ENCODE peak calls at places on chromosomes 11 and 22, in six cellular contexts. One of them, this sample, is unnamed.

GRCh38 chr22:37710675-37711074 is 13.8 kb downstream of the TRIOBP start:
- DNase-seq in mucosa of descending colon: no peak
- DNase-seq in CD8-positive, alpha-beta T cell: no peak
- DNase-seq in stimulated activated CD4-positive, alpha-beta T cell treated with anti-CD3 and anti-CD28 coated beads, Interleukin-12 subunit alpha, Interleukin-12 subunit beta, amount 100 ng/mL, for 24 hours: no peak
- DNase-seq in ascending aorta: no peak
- DNase-seq in transverse colon: no peak
- DNase-seq in this sample: no peak

GRCh38 chr22:27022256-27022655 is 364.9 kb downstream of the MIAT start:
- DNase-seq in stimulated activated CD4-positive, alpha-beta T cell treated with anti-CD3 and anti-CD28 coated beads, Interleukin-12 subunit alpha, Interleukin-12 subunit beta, amount 100 ng/mL, for 24 hours: no peak
- DNase-seq in ascending aorta: no peak
- DNase-seq in transverse colon: no peak
- DNase-seq in mucosa of descending colon: no peak
- DNase-seq in CD8-positive, alpha-beta T cell: no peak
- DNase-seq in this sample: no peak

GRCh38 chr11:6057452-6057851 is 26.9 kb upstream of the OR56A1 start:
- DNase-seq in ascending aorta: no peak
- DNase-seq in transverse colon: no peak
- DNase-seq in stimulated activated CD4-positive, alpha-beta T cell treated with anti-CD3 and anti-CD28 coated beads, Interleukin-12 subunit alpha, Interleukin-12 subunit beta, amount 100 ng/mL, for 24 hours: no peak
- DNase-seq in CD8-positive, alpha-beta T cell: no peak
- DNase-seq in mucosa of descending colon: no peak
- DNase-seq in this sample: no peak

GRCh38 chr11:73308003-73308962 is at the start of gene ARHGEF17:
- DNase-seq in transverse colon: peak
- DNase-seq in CD8-positive, alpha-beta T cell: peak
- DNase-seq in ascending aorta: no peak
- DNase-seq in mucosa of descending colon: peak
- DNase-seq in stimulated activated CD4-positive, alpha-beta T cell treated with anti-CD3 and anti-CD28 coated beads, Interleukin-12 subunit alpha, Interleukin-12 subunit beta, amount 100 ng/mL, for 24 hours: peak
- DNase-seq in this sample: no peak

GRCh38 chr11:108838102-108838803 is 173.4 kb downstream of the DDX10 start:
- DNase-seq in CD8-positive, alpha-beta T cell: no peak
- DNase-seq in mucosa of descending colon: no peak
- DNase-seq in transverse colon: no peak
- DNase-seq in stimulated activated CD4-positive, alpha-beta T cell treated with anti-CD3 and anti-CD28 coated beads, Interleukin-12 subunit alpha, Interleukin-12 subunit beta, amount 100 ng/mL, for 24 hours: no peak
- DNase-seq in ascending aorta: no peak
- DNase-seq in this sample: no peak

GRCh38 chr22:45170001-45170466 is 6.3 kb downstream of the NUP50 start:
- DNase-seq in CD8-positive, alpha-beta T cell: no peak
- DNase-seq in stimulated activated CD4-positive, alpha-beta T cell treated with anti-CD3 and anti-CD28 coated beads, Interleukin-12 subunit alpha, Interleukin-12 subunit beta, amount 100 ng/mL, for 24 hours: no peak
- DNase-seq in mucosa of descending colon: no peak
- DNase-seq in transverse colon: no peak
- DNase-seq in ascending aorta: no peak
- DNase-seq in this sample: no peak

GRCh38 chr11:129852125-129852740 is 36.6 kb downstream of the TMEM45B start:
- DNase-seq in CD8-positive, alpha-beta T cell: no peak
- DNase-seq in stimulated activated CD4-positive, alpha-beta T cell treated with anti-CD3 and anti-CD28 coated beads, Interleukin-12 subunit alpha, Interleukin-12 subunit beta, amount 100 ng/mL, for 24 hours: no peak
- DNase-seq in mucosa of descending colon: no peak
- DNase-seq in transverse colon: no peak
- DNase-seq in ascending aorta: no peak
- DNase-seq in this sample: no peak

GRCh38 chr11:64539239-64539638 is 51.8 kb upstream of the SLC22A12 start:
- DNase-seq in stimulated activated CD4-positive, alpha-beta T cell treated with anti-CD3 and anti-CD28 coated beads, Interleukin-12 subunit alpha, Interleukin-12 subunit beta, amount 100 ng/mL, for 24 hours: no peak
- DNase-seq in CD8-positive, alpha-beta T cell: no peak
- DNase-seq in transverse colon: no peak
- DNase-seq in mucosa of descending colon: no peak
- DNase-seq in ascending aorta: no peak
- DNase-seq in this sample: no peak

GRCh38 chr22:17888855-17889254 is 114.6 kb upstream of the BID start:
- DNase-seq in ascending aorta: no peak
- DNase-seq in mucosa of descending colon: no peak
- DNase-seq in CD8-positive, alpha-beta T cell: no peak
- DNase-seq in stimulated activated CD4-positive, alpha-beta T cell treated with anti-CD3 and anti-CD28 coated beads, Interleukin-12 subunit alpha, Interleukin-12 subunit beta, amount 100 ng/mL, for 24 hours: no peak
- DNase-seq in transverse colon: no peak
- DNase-seq in this sample: no peak

GRCh38 chr11:16902182-16902581 is 112.0 kb downstream of the PLEKHA7 start:
- DNase-seq in ascending aorta: no peak
- DNase-seq in stimulated activated CD4-positive, alpha-beta T cell treated with anti-CD3 and anti-CD28 coated beads, Interleukin-12 subunit alpha, Interleukin-12 subunit beta, amount 100 ng/mL, for 24 hours: no peak
- DNase-seq in mucosa of descending colon: no peak
- DNase-seq in transverse colon: no peak
- DNase-seq in CD8-positive, alpha-beta T cell: no peak
- DNase-seq in this sample: no peak

GRCh38 chr11:6943131-6943530 is 16.9 kb downstream of the ZNF215 start:
- DNase-seq in CD8-positive, alpha-beta T cell: no peak
- DNase-seq in ascending aorta: no peak
- DNase-seq in mucosa of descending colon: no peak
- DNase-seq in stimulated activated CD4-positive, alpha-beta T cell treated with anti-CD3 and anti-CD28 coated beads, Interleukin-12 subunit alpha, Interleukin-12 subunit beta, amount 100 ng/mL, for 24 hours: no peak
- DNase-seq in transverse colon: no peak
- DNase-seq in this sample: no peak

GRCh38 chr11:116117326-116118137 is 613.3 kb upstream of the CADM1 start:
- DNase-seq in mucosa of descending colon: no peak
- DNase-seq in ascending aorta: no peak
- DNase-seq in transverse colon: no peak
- DNase-seq in CD8-positive, alpha-beta T cell: no peak
- DNase-seq in stimulated activated CD4-positive, alpha-beta T cell treated with anti-CD3 and anti-CD28 coated beads, Interleukin-12 subunit alpha, Interleukin-12 subunit beta, amount 100 ng/mL, for 24 hours: no peak
- DNase-seq in this sample: no peak

GRCh38 chr11:121800240-121800639 is 315.8 kb downstream of the BLID start:
- DNase-seq in CD8-positive, alpha-beta T cell: no peak
- DNase-seq in stimulated activated CD4-positive, alpha-beta T cell treated with anti-CD3 and anti-CD28 coated beads, Interleukin-12 subunit alpha, Interleukin-12 subunit beta, amount 100 ng/mL, for 24 hours: no peak
- DNase-seq in ascending aorta: no peak
- DNase-seq in transverse colon: no peak
- DNase-seq in mucosa of descending colon: no peak
- DNase-seq in this sample: no peak

GRCh38 chr11:107446822-107447431 is 10.7 kb downstream of the CWF19L2 start:
- DNase-seq in CD8-positive, alpha-beta T cell: no peak
- DNase-seq in stimulated activated CD4-positive, alpha-beta T cell treated with anti-CD3 and anti-CD28 coated beads, Interleukin-12 subunit alpha, Interleukin-12 subunit beta, amount 100 ng/mL, for 24 hours: no peak
- DNase-seq in transverse colon: no peak
- DNase-seq in mucosa of descending colon: no peak
- DNase-seq in ascending aorta: no peak
- DNase-seq in this sample: no peak

GRCh38 chr11:36030707-36031365 is 87.0 kb downstream of the LDLRAD3 start:
- DNase-seq in stimulated activated CD4-positive, alpha-beta T cell treated with anti-CD3 and anti-CD28 coated beads, Interleukin-12 subunit alpha, Interleukin-12 subunit beta, amount 100 ng/mL, for 24 hours: no peak
- DNase-seq in transverse colon: no peak
- DNase-seq in ascending aorta: no peak
- DNase-seq in mucosa of descending colon: no peak
- DNase-seq in CD8-positive, alpha-beta T cell: no peak
- DNase-seq in this sample: no peak

GRCh38 chr11:102120006-102120405 is 9.8 kb downstream of the YAP1 start:
- DNase-seq in CD8-positive, alpha-beta T cell: no peak
- DNase-seq in stimulated activated CD4-positive, alpha-beta T cell treated with anti-CD3 and anti-CD28 coated beads, Interleukin-12 subunit alpha, Interleukin-12 subunit beta, amount 100 ng/mL, for 24 hours: no peak
- DNase-seq in transverse colon: no peak
- DNase-seq in ascending aorta: no peak
- DNase-seq in mucosa of descending colon: no peak
- DNase-seq in this sample: no peak

GRCh38 chr11:17991799-17992433 is 20.9 kb downstream of the SERGEF start:
- DNase-seq in transverse colon: peak
- DNase-seq in ascending aorta: no peak
- DNase-seq in mucosa of descending colon: peak
- DNase-seq in stimulated activated CD4-positive, alpha-beta T cell treated with anti-CD3 and anti-CD28 coated beads, Interleukin-12 subunit alpha, Interleukin-12 subunit beta, amount 100 ng/mL, for 24 hours: peak
- DNase-seq in CD8-positive, alpha-beta T cell: peak
- DNase-seq in this sample: no peak

GRCh38 chr22:47375621-47376321 is 613.3 kb downstream of the TBC1D22A start:
- DNase-seq in CD8-positive, alpha-beta T cell: no peak
- DNase-seq in stimulated activated CD4-positive, alpha-beta T cell treated with anti-CD3 and anti-CD28 coated beads, Interleukin-12 subunit alpha, Interleukin-12 subunit beta, amount 100 ng/mL, for 24 hours: no peak
- DNase-seq in mucosa of descending colon: no peak
- DNase-seq in transverse colon: no peak
- DNase-seq in ascending aorta: no peak
- DNase-seq in this sample: no peak

GRCh38 chr22:38413085-38414008 is 41.7 kb downstream of the KCNJ4 start:
- DNase-seq in CD8-positive, alpha-beta T cell: peak
- DNase-seq in mucosa of descending colon: peak
- DNase-seq in stimulated activated CD4-positive, alpha-beta T cell treated with anti-CD3 and anti-CD28 coated beads, Interleukin-12 subunit alpha, Interleukin-12 subunit beta, amount 100 ng/mL, for 24 hours: no peak
- DNase-seq in ascending aorta: no peak
- DNase-seq in transverse colon: peak
- DNase-seq in this sample: no peak

GRCh38 chr22:42937164-42937854 is 77.6 kb downstream of the PACSIN2 start:
- DNase-seq in transverse colon: peak
- DNase-seq in CD8-positive, alpha-beta T cell: no peak
- DNase-seq in ascending aorta: peak
- DNase-seq in stimulated activated CD4-positive, alpha-beta T cell treated with anti-CD3 and anti-CD28 coated beads, Interleukin-12 subunit alpha, Interleukin-12 subunit beta, amount 100 ng/mL, for 24 hours: peak
- DNase-seq in mucosa of descending colon: peak
- DNase-seq in this sample: peak

GRCh38 chr11:27192184-27192583 is 151.6 kb downstream of the BBOX1 start:
- DNase-seq in CD8-positive, alpha-beta T cell: no peak
- DNase-seq in stimulated activated CD4-positive, alpha-beta T cell treated with anti-CD3 and anti-CD28 coated beads, Interleukin-12 subunit alpha, Interleukin-12 subunit beta, amount 100 ng/mL, for 24 hours: no peak
- DNase-seq in transverse colon: no peak
- DNase-seq in mucosa of descending colon: no peak
- DNase-seq in ascending aorta: no peak
- DNase-seq in this sample: no peak

GRCh38 chr11:8092587-8093424 is 11.8 kb downstream of the TUB start:
- DNase-seq in CD8-positive, alpha-beta T cell: no peak
- DNase-seq in transverse colon: peak
- DNase-seq in mucosa of descending colon: peak
- DNase-seq in stimulated activated CD4-positive, alpha-beta T cell treated with anti-CD3 and anti-CD28 coated beads, Interleukin-12 subunit alpha, Interleukin-12 subunit beta, amount 100 ng/mL, for 24 hours: peak
- DNase-seq in ascending aorta: no peak
- DNase-seq in this sample: peak